ENCODE peak calls at places on chromosomes 16 and 17, in four cellular contexts. One of them, this sample, is unnamed.
A peak's percentile ranks its signal among the peaks of the same experiment; 100 is the strongest.

GRCh38 chr17:27290916-27291598 is 2.9 kb upstream of the WSB1 start:
- DNase-seq in fibroblast of lung: no peak
- DNase-seq in PC-3: peak; percentile 9
- DNase-seq in IMR-90: no peak
- DNase-seq in this sample: no peak

GRCh38 chr17:81378941-81379511 is 16.2 kb upstream of the BAHCC1 start:
- DNase-seq in fibroblast of lung: no peak
- DNase-seq in PC-3: no peak
- DNase-seq in IMR-90: no peak
- DNase-seq in this sample: no peak

GRCh38 chr16:47577029-47577428 is 115.9 kb downstream of the PHKB start:
- DNase-seq in fibroblast of lung: no peak
- DNase-seq in PC-3: no peak
- DNase-seq in IMR-90: no peak
- DNase-seq in this sample: no peak

GRCh38 chr17:33689725-33690124 is 396.6 kb upstream of the ASIC2 start:
- DNase-seq in fibroblast of lung: no peak
- DNase-seq in PC-3: peak; percentile 2
- DNase-seq in IMR-90: no peak
- DNase-seq in this sample: peak; percentile 42

GRCh38 chr17:7191069-7191468 is 11.9 kb upstream of the ASGR1 start:
- DNase-seq in fibroblast of lung: no peak
- DNase-seq in PC-3: no peak
- DNase-seq in IMR-90: no peak
- DNase-seq in this sample: no peak

GRCh38 chr17:81553616-81554181 is 1.5 kb upstream of the FAAP100 start:
- DNase-seq in fibroblast of lung: peak; percentile 94
- DNase-seq in PC-3: peak; percentile 89
- DNase-seq in IMR-90: peak; percentile 99
- DNase-seq in this sample: peak; percentile 62

GRCh38 chr17:2403044-2403443 is 2.2 kb upstream of the MNT start:
- DNase-seq in fibroblast of lung: no peak
- DNase-seq in PC-3: no peak
- DNase-seq in IMR-90: no peak
- DNase-seq in this sample: no peak

GRCh38 chr17:32596666-32597065 is 109.9 kb downstream of the CDK5R1 start:
- DNase-seq in fibroblast of lung: no peak
- DNase-seq in PC-3: no peak
- DNase-seq in IMR-90: peak; percentile 5
- DNase-seq in this sample: no peak

GRCh38 chr16:86951831-86952598 is 365.2 kb downstream of the C16orf95 start:
- DNase-seq in fibroblast of lung: peak; percentile 98
- DNase-seq in PC-3: peak; percentile 93
- DNase-seq in IMR-90: peak; percentile 99
- DNase-seq in this sample: no peak

GRCh38 chr17:385195-385835 is 32.7 kb upstream of the RPH3AL start:
- DNase-seq in fibroblast of lung: no peak
- DNase-seq in PC-3: peak; percentile 13
- DNase-seq in IMR-90: no peak
- DNase-seq in this sample: no peak

GRCh38 chr17:1067282-1067956 is 70.5 kb downstream of the TIMM22 start:
- DNase-seq in fibroblast of lung: peak; percentile 21
- DNase-seq in PC-3: peak; percentile 36
- DNase-seq in IMR-90: no peak
- DNase-seq in this sample: no peak

GRCh38 chr17:34207572-34207971 is 47.5 kb upstream of the CCL2 start:
- DNase-seq in fibroblast of lung: no peak
- DNase-seq in PC-3: no peak
- DNase-seq in IMR-90: no peak
- DNase-seq in this sample: no peak

GRCh38 chr17:55549140-55549539 is 37.9 kb upstream of the SMIM36 start:
- DNase-seq in fibroblast of lung: no peak
- DNase-seq in PC-3: peak; percentile 68
- DNase-seq in IMR-90: no peak
- DNase-seq in this sample: peak; percentile 74

GRCh38 chr16:53091508-53092211 is 36.9 kb downstream of the CHD9 start:
- DNase-seq in fibroblast of lung: peak; percentile 95
- DNase-seq in PC-3: no peak
- DNase-seq in IMR-90: peak; percentile 92
- DNase-seq in this sample: peak; percentile 72

GRCh38 chr17:29613856-29614255 is 8.9 kb downstream of the CORO6 start:
- DNase-seq in fibroblast of lung: no peak
- DNase-seq in PC-3: no peak
- DNase-seq in IMR-90: no peak
- DNase-seq in this sample: no peak

GRCh38 chr17:62765351-62765750 is 42.8 kb downstream of the MARCHF10 start:
- DNase-seq in fibroblast of lung: no peak
- DNase-seq in PC-3: no peak
- DNase-seq in IMR-90: no peak
- DNase-seq in this sample: no peak

DNA sequence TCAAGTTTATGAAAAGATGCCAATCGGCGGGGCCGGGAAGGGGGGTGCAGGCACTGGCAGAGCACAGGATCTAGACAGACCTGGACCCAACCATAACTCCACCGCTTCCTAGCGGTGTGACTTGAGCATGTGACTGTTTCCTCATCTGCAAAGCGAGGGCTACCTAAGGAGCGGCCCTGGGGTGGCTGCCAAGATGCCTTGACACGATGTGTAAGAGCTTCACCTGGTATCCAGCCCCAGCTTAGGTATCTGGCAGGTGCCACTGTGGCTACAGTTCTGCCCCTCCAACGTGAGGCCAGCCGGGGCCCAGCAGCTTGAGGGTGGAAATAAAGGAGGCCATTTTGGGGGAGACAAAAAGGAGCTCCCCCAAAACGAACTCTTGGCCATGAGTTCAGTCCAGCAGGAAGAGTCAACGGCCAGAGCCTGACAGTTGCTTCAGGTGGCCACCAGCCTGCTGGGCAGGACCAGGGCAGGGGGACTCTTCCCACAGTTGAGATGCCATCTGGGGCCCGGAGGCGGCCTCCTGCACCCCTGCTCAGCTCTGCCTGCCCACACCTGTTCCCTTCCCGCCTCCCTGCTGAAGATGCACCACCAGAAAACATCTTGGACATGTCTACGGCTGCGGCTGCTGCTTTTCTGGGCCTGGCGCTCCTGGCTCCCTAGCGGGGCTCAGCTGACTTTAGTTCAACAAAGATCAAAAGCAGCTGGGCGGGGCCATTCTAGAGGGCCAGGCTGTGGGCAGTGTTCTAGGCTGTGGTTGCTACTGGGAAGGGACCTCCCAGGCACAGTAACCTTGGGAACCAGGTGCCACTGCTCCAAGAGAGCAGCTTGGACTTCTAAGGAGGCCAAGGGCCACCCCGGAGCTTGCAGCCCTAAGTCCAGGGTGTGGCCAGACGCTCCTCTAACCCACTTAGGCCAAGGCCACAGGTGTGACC is 3.4 kb upstream of the MTSS2 start:
- DNase-seq in fibroblast of lung: no peak
- DNase-seq in PC-3: no peak
- DNase-seq in IMR-90: no peak
- DNase-seq in this sample: no peak
- H3K4me1 ChIP-seq in fibroblast of lung: peaks cover 66% of the 10 kb centered on the region
- H3K4me1 ChIP-seq in PC-3: peaks cover 30% of the 10 kb centered on the region
- H3K4me1 ChIP-seq in IMR-90: peaks cover 67% of the 10 kb centered on the region
- H3K4me1 ChIP-seq in this sample: no peaks in the 10 kb centered on the region

GRCh38 chr16:57627184-57627871 is 1.1 kb upstream of the ADGRG1 start:
- DNase-seq in fibroblast of lung: peak; percentile 53
- DNase-seq in PC-3: peak; percentile 91
- DNase-seq in IMR-90: peak; percentile 85
- DNase-seq in this sample: no peak

GRCh38 chr16:57624806-57625500 is 3.5 kb upstream of the ADGRG1 start:
- DNase-seq in fibroblast of lung: peak; percentile 43
- DNase-seq in PC-3: no peak
- DNase-seq in IMR-90: no peak
- DNase-seq in this sample: no peak

GRCh38 chr16:57628008-57628781 is at the start of gene ADGRG1:
- DNase-seq in fibroblast of lung: peak; percentile 93
- DNase-seq in PC-3: peak; percentile 92
- DNase-seq in IMR-90: peak; percentile 97
- DNase-seq in this sample: no peak

GRCh38 chr16:57628782-57629181 is 352 bp downstream of the ADGRG1 start:
- DNase-seq in fibroblast of lung: no peak
- DNase-seq in PC-3: no peak
- DNase-seq in IMR-90: no peak
- DNase-seq in this sample: no peak

DNA sequence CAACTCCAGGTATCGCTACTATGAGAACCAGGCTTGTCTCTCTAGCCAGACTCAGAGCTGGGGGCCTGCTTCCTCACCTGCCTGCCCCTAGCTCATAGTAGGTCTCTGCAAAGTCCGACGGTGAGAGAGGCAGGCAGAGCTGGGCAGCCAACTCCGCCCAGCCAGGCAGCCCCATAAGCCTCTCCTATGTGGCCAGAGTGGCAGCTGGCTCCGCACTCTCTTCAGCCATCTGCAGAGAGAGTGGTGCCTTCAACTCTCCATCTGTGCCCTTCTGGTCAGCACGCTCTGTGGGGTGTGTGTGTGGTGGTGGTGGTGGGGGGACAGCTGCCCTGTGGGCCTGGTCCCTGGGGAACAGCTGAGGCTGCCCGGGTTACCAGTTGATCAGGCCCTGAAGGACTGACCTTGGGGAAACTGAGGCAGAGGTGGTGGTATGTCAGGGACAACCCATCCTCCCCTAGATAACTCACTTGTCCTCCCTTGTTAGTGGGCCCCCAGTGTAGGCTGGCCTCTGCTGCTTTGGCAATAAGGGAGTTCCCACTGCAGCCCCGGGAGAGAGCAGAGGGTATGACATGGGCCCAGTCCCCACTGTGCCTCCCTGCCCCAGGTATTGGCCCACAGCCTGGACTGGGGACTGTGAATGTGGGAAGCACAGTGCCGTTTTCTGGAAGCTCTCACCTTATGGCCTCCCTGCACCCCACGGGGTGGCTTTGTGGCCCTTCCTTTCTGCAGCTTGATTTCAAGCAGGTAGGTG is 1.8 kb upstream of the ADGRG1 start:
- DNase-seq in fibroblast of lung: no peak
- DNase-seq in PC-3: no peak
- DNase-seq in IMR-90: no peak
- DNase-seq in this sample: no peak
- H3K4me2 ChIP-seq in fibroblast of lung: no peak overlapping the region
- H3K4me2 ChIP-seq in PC-3: no peak overlapping the region
- H3K4me2 ChIP-seq in IMR-90: no peak overlapping the region
- H3K4me2 ChIP-seq in this sample: no peak overlapping the region

DNA sequence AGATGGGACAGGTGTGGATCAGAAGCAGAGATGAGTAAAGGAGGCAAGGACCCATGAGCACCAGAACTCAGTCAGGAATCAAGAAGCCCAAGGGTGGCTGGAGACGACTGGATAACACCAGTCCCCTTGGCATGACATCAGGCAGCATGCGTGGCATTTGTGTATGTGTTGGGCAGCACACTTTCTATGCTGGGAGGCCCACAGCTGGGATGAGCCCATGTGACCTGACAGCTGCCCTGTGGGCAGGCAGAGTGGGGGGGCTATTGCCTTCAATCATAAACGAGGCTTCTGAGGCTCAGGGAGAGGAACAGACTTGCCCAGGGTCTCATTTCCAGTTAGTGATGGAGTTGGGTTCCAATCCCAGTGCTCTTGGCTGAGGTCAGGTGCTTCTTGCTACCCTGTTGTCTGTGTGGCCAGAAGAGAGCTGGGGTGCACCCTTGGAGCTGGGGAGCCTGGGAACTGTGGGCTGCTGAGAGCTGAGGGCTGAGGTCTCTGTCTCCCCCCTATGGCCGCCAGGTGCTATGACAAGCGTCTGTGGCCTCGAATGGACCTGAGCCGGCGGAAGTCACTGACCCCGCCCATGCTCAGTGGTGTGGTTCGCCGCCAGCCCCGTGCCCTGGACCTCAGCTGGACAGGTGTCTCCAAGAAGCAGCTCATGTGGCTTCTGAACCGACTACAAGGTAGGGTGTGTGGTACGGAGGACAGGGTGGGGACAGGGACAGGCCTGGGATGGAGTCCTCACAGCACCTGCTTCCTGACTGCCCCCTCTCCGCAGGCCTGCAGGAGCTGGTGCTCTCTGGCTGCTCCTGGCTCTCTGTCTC is 7.1 kb upstream of the ORAI3 start:
- DNase-seq in fibroblast of lung: peak; percentile 56
- DNase-seq in PC-3: peak; percentile 65
- DNase-seq in IMR-90: peak; percentile 58
- DNase-seq in this sample: peak; percentile 90
- H3K27ac ChIP-seq in fibroblast of lung: peak overlapping the region; percentile 1
- H3K27ac ChIP-seq in PC-3: peak overlapping the region; percentile 16
- H3K27ac ChIP-seq in IMR-90: no peak overlapping the region
- H3K27ac ChIP-seq in this sample: no peak overlapping the region

DNA sequence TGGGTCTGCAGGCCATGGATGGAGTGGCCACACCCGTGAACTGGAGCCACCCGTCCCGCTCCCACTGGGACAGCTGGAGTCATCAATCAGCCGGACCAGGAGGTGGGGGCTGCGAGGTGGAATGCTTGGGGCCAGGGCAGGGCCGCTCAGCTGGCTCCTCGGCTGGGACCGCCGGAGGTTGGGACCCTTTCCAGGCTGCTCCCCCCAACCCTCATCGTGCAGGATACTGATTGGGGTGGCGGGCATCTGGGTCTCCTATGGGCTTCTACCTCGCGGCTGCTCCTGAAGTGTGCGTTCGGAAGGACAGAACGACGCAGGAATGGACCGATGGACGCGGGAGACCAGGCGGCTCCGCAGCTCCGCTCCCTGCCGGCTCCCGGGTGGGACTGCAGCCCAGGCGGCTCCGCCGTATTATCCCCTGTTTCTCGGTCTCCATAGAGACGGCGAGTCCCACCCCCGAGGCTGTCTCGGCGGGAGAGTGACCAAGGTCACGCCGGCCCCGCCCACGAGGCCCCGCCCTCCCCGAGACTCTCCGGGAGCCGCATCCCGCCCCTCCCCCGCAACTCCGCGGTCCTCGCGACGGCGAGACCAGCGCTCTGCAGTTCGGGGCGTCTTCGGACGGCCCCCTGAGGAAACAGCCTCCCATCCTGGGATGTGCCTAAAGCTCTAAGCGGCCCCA is at the start of gene TPPP3:
- DNase-seq in fibroblast of lung: peak; percentile 78
- DNase-seq in PC-3: no peak
- DNase-seq in IMR-90: peak; percentile 76
- DNase-seq in this sample: no peak
- H3K4me1 ChIP-seq in fibroblast of lung: peaks cover 19% of the 10 kb centered on the region
- H3K4me1 ChIP-seq in PC-3: peaks cover 5% of the 10 kb centered on the region
- H3K4me1 ChIP-seq in IMR-90: peaks cover 16% of the 10 kb centered on the region
- H3K4me1 ChIP-seq in this sample: peaks cover 13% of the 10 kb centered on the region

DNA sequence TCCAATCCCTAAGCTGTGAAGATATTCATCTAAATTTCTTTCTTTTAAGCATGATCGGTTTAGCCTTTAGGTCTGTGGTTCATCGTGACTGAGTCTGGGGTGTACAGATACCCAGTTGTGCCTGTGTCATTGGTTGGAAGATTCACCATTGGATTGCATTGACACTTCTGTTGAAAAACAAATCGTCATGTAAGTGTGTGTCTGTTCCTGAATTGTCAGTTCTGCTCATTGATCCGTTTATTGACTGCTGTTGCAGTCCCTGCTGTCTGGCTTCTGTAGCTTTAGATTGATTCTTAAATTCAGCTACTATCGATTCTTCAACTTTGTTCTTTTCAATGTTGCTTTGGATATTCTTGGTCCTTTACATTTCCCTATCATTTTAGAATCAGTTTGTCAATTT is 21.0 kb upstream of the ZNF469 start:
- DNase-seq in fibroblast of lung: no peak
- DNase-seq in PC-3: no peak
- DNase-seq in IMR-90: no peak
- DNase-seq in this sample: no peak
- H3K4me2 ChIP-seq in fibroblast of lung: no peak overlapping the region
- H3K4me2 ChIP-seq in PC-3: no peak overlapping the region
- H3K4me2 ChIP-seq in IMR-90: no peak overlapping the region
- H3K4me2 ChIP-seq in this sample: no peak overlapping the region